ENCODE peak calls at places on chromosomes 13 and 19, in five cellular contexts. L is bronchial epithelial cell; B is A549; E is CD4-positive, CD25-positive, alpha-beta regulatory T cell; S is nephron progenitor cell. T is an unnamed sample.

GRCh38 chr13:99218969-99219368 is 18.3 kb downstream of the UBAC2 start:
- DNase-seq in B (no peak), E (peak), S (no peak), L (no peak), T (no peak)

GRCh38 chr13:46630419-46631183 is 77.6 kb downstream of the LRCH1 start:
- DNase-seq in B (no peak), E (no peak), L (no peak), S (no peak), T (no peak)

GRCh38 chr13:29568731-29569130 is 26.8 kb downstream of the SLC7A1 start:
- DNase-seq in B (no peak), S (no peak), E (no peak), L (peak), T (no peak)

GRCh38 chr13:38687246-38688229 is 661 bp downstream of the FREM2 start:
- DNase-seq in B (peak), S (peak), E (no peak), L (no peak), T (peak)

GRCh38 chr13:29503041-29503837 is 92.2 kb downstream of the SLC7A1 start:
- DNase-seq in L (peak), S (peak), B (no peak), E (peak), T (no peak)

GRCh38 chr13:110887955-110888333 is 26.9 kb downstream of the ANKRD10 start:
- DNase-seq in L (no peak), S (no peak), E (no peak), B (no peak), T (no peak)

GRCh38 chr19:19817357-19817756 is 4.2 kb downstream of the ZNF506 start:
- DNase-seq in B (no peak), S (no peak), E (no peak), L (no peak), T (no peak)

GRCh38 chr19:44163789-44164188 is 1.1 kb upstream of the ZNF226 start:
- DNase-seq in E (no peak), S (no peak), L (no peak), B (no peak), T (no peak)

GRCh38 chr19:35055715-35056179 is 14.2 kb downstream of the HPN start:
- DNase-seq in E (peak), B (peak), L (peak), S (no peak), T (no peak)

GRCh38 chr19:15099017-15099582 is 8.1 kb upstream of the SYDE1 start:
- DNase-seq in B (no peak), E (no peak), L (no peak), S (no peak), T (no peak)

GRCh38 chr13:32453981-32454380 is 26.1 kb upstream of the N4BP2L1 start:
- DNase-seq in E (no peak), B (no peak), L (no peak), S (no peak), T (no peak)

GRCh38 chr13:110246530-110246929 is 60.4 kb downstream of the COL4A1 start:
- DNase-seq in L (no peak), E (no peak), S (no peak), B (no peak), T (no peak)

GRCh38 chr19:11008111-11008510 is 47.3 kb downstream of the SMARCA4 start:
- DNase-seq in E (no peak), B (no peak), S (no peak), L (no peak), T (no peak)